ENCODE peak calls at places on chromosomes 11 and 22, in five cellular contexts. M is GM12878, F is HepG2, G is GM12891, D is right lobe of liver. J is an unnamed sample.
A peak's percentile ranks its signal among the peaks of the same experiment; 100 is the strongest.

GRCh38 chr11:69356703-69357457 is 62.9 kb downstream of the MYEOV start:
- DNase-seq in M (no peak), F (no peak), G (no peak), D (peak; percentile 90), J (no peak)

GRCh38 chr22:23698673-23699235 is 7.9 kb downstream of the RGL4 start:
- DNase-seq in F (no peak), G (no peak), M (no peak), D (no peak), J (no peak)

GRCh38 chr11:47991266-47991830 is 11.0 kb downstream of the PTPRJ start:
- DNase-seq in F (no peak), D (no peak), G (no peak), M (no peak), J (no peak)

GRCh38 chr22:45844949-45845613 is 131.9 kb downstream of the WNT7B start:
- DNase-seq in G (no peak), F (no peak), D (no peak), M (no peak), J (no peak)

GRCh38 chr11:44729065-44729464 is 2.3 kb downstream of the TSPAN18 start:
- DNase-seq in F (no peak), D (no peak), M (no peak), G (no peak), J (no peak)

GRCh38 chr22:27715078-27715477 is 86.5 kb downstream of the MN1 start:
- DNase-seq in F (no peak), M (no peak), G (no peak), D (no peak), J (no peak)

GRCh38 chr11:65110354-65110861 is 1.3 kb upstream of the TM7SF2 start:
- DNase-seq in G (peak; percentile 88), F (peak; percentile 68), D (peak; percentile 87), M (no peak), J (peak; percentile 98)

GRCh38 chr11:108135845-108136599 is 14.7 kb downstream of the ACAT1 start:
- DNase-seq in D (no peak), F (no peak), M (no peak), G (peak; percentile 23), J (no peak)

GRCh38 chr22:45009881-45010531 is at the start of gene PHF21B:
- DNase-seq in M (no peak), D (peak; percentile 38), F (no peak), G (no peak), J (peak; percentile 34)

GRCh38 chr11:35598254-35599125 is 19.8 kb upstream of the FJX1 start:
- DNase-seq in D (no peak), M (peak; percentile 40), F (no peak), G (no peak), J (peak; percentile 42)

GRCh38 chr11:37786214-37786755 is 1188.2 kb upstream of the RAG2 start:
- DNase-seq in G (no peak), M (no peak), F (no peak), D (no peak), J (no peak)

GRCh38 chr11:77156396-77157195 is 28.6 kb downstream of the MYO7A start:
- DNase-seq in D (peak; percentile 53), F (no peak), G (no peak), M (no peak), J (no peak)

GRCh38 chr22:46730568-46731245 is 7.3 kb downstream of the CERK start:
- DNase-seq in F (no peak), D (no peak), M (no peak), G (no peak), J (no peak)

GRCh38 chr11:6670202-6670830 is 12.8 kb downstream of the MRPL17 start:
- DNase-seq in G (no peak), M (no peak), F (no peak), D (no peak), J (no peak)

GRCh38 chr22:32122899-32123298 is 36.2 kb downstream of the C22orf42 start:
- DNase-seq in F (no peak), G (no peak), M (no peak), D (no peak), J (no peak)

GRCh38 chr11:69430566-69430965 is 50.9 kb upstream of the LINC01488 start:
- DNase-seq in D (peak; percentile 89), M (no peak), F (peak; percentile 37), G (no peak), J (no peak)

GRCh38 chr11:111515591-111515990 is 1.0 kb downstream of the HOATZ start:
- DNase-seq in G (no peak), M (no peak), D (no peak), F (no peak), J (no peak)

GRCh38 chr11:3855808-3856491 is 486 bp downstream of the STIM1 start:
- DNase-seq in M (no peak), D (peak; percentile 83), F (no peak), G (no peak), J (no peak)

GRCh38 chr22:28799125-28799833 is 1.1 kb downstream of the XBP1 start:
- DNase-seq in M (no peak), G (no peak), F (peak; percentile 70), D (no peak), J (peak; percentile 42)

GRCh38 chr11:44990665-44991064 is 40.0 kb upstream of the TP53I11 start:
- DNase-seq in G (no peak), M (no peak), D (no peak), F (no peak), J (no peak)

GRCh38 chr22:38879961-38880360 is 7.9 kb upstream of the CBX6 start:
- DNase-seq in F (no peak), G (no peak), M (no peak), D (no peak), J (no peak)

GRCh38 chr22:38881997-38882396 is 10.0 kb upstream of the CBX6 start:
- DNase-seq in G (no peak), D (no peak), M (no peak), F (no peak), J (no peak)

GRCh38 chr22:38882972-38883622 is 11.1 kb upstream of the CBX6 start:
- DNase-seq in F (no peak), D (no peak), G (no peak), M (no peak), J (no peak)

GRCh38 chr22:38882480-38882879 is 10.5 kb upstream of the CBX6 start:
- DNase-seq in M (no peak), G (no peak), F (no peak), D (no peak), J (no peak)

DNA sequence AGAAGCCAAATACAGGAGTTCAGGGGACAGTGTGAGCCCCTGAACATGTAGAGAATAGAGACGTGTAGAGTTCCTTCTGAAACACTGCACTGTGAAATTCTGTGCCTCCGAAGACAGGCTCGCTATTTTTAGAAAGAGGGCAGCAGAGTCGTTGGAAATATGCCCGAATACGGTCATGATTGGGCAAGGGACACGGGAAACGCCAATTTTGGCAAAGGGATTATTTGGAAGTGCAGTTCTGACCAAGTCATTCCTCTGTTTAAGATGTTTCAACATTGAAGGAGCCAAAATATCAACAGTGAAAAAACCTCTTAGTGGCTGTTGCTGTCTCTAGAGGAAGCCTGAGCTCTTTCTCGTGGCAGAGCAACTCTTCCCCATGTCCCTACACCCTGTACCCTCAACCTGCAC is 9.5 kb upstream of the CBX6 start:
- DNase-seq in F (no peak), M (no peak), D (no peak), G (no peak), J (no peak)
- TF ChIP-seq POLR2A in F (no peak), M (no peak), D (no peak), G (no peak), J (no peak)

DNA sequence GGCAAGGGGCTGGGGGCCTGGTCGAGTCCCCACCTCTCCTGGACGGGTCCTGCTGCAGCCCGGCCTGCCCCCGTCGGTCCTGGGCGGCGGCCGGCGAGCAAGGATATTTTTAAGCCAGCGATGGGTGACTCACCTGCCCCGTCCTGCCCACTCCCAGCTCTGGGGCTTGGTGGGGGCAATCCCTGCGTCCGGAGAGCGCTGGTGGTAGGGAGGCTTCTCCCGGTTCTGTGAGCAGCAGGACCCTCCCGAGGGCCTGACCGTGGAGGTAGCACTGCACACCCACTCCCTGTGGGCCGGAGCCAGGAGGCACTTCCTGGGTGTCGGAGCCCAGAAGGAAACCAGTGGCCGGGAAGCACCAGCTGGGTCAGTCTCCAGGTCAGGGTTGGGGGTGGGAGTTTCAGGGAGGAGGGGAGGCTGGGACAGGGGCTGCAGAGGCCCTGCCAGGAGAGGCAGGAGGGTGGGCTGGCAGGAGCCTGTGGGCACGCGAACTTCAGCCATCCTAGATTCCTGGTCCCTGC is 467 bp downstream of the EPS8L2 start:
- DNase-seq in F (no peak), G (no peak), M (no peak), D (no peak), J (peak; percentile 63)
- TF ChIP-seq POLR2A in F (no peak), G (no peak), M (no peak), D (no peak), J (no peak)

DNA sequence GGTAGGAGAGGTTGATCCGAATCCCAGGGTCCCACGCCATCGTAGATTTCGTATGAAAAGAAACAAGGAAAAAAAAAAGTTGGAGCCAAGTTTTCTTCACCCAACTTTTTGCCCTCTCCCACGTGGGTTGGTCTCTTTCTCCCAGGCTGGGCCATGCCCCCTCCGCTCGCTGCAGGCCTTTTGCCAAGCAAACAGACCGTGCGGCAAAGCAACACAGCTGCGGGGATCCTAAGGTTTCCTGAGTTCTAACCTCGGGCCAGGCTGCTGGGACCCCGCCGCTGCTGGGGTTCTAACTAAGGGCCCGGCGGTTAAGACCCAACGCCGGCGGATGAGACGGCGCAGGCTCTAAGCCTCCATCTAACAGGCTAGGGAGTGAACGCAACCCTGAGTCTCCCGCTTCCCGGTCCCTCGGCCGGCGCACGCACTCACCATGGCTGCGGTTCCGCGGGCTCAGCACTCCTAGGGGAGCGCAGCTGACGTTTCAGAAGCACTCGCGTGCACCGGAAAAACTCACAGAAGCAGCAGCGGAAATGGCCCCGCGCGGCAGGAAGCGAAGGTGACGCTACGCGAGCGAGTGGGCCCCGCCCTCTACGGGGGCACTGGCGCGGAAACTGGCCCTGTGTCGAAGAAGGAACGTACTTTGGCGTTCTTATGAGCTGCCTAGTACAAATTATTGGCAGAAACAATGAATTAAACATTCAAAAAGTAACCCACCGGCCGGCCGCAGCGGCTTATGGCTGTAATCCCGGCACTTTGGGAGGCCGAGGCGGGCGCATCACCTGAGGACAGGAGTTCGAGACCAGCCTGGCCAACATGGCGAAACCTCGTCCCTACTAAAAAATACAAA is at the start of gene SNU13:
- DNase-seq in G (peak; percentile 83), D (peak; percentile 95), M (peak; percentile 73), F (peak; percentile 88), J (peak; percentile 69)
- TF ChIP-seq POLR2A in G (peak; percentile 88), D (peak; percentile 88), M (peak; percentile 90), F (peak; percentile 90), J (peak; percentile 78)

GRCh38 chr22:39185601-39186012 is 33.1 kb upstream of the CBX7 start:
- DNase-seq in M (no peak), F (peak; percentile 50), D (no peak), G (no peak), J (no peak)

GRCh38 chr22:39183991-39184585 is 31.6 kb upstream of the CBX7 start:
- DNase-seq in G (no peak), M (no peak), D (no peak), F (peak; percentile 65), J (no peak)

GRCh38 chr22:39194098-39194497 is 41.6 kb upstream of the CBX7 start:
- DNase-seq in G (no peak), D (no peak), M (no peak), F (no peak), J (no peak)

GRCh38 chr22:39184586-39185577 is 32.4 kb upstream of the CBX7 start:
- DNase-seq in D (no peak), M (no peak), F (no peak), G (no peak), J (no peak)

DNA sequence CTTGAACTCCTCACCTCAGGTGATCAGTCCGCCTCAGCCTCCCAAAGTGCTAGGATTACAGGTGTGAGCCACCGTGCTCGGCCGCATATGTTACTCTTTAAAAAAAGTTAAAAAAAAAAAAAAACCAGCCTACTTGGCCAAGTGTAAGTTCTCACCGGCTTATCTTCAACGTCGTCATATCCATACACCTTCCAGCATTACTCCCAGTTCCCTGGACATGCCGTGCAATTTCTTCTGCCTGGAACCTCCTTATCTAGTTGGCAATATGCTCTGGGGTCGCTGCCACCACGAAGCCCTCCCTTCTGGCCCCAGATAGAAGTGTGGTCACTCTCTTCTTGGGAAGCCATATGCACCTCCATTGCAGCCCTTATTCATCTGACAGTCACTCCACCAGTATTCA is 36.3 kb upstream of the CBX7 start:
- DNase-seq in M (no peak), G (no peak), D (no peak), F (no peak), J (no peak)
- TF ChIP-seq POLR2A in M (no peak), G (no peak), D (no peak), F (no peak), J (no peak)

J was measured in H54.